ENCODE peak calls at places on chromosomes 3 and 15, in nine cellular contexts. F, M, W, P, N, K, V, A and X are unnamed samples.

GRCh38 chr15:66132251-66132816 is 121.2 kb downstream of the MEGF11 start:
- DNase-seq in F (no peak), W (no peak), N (no peak), V (no peak), M (peak), A (peak), P (no peak), K (no peak), X (no peak)

GRCh38 chr3:168964736-168965135 is 698.8 kb downstream of the MECOM start:
- DNase-seq in W (no peak), M (no peak), A (no peak), V (no peak), P (no peak), K (no peak), N (no peak), F (no peak), X (no peak)

GRCh38 chr3:32403663-32404062 is 12.0 kb downstream of the CMTM7 start:
- DNase-seq in M (no peak), V (no peak), K (no peak), W (no peak), P (no peak), A (no peak), N (no peak), F (no peak), X (peak)

GRCh38 chr3:184952671-184953070 is 140.7 kb downstream of the VPS8 start:
- DNase-seq in V (no peak), M (no peak), N (no peak), K (no peak), W (no peak), F (no peak), A (no peak), P (no peak), X (no peak)

GRCh38 chr15:68425428-68426060 is 6.4 kb downstream of the ITGA11 start:
- DNase-seq in K (no peak), W (no peak), A (no peak), N (no peak), F (no peak), V (no peak), P (no peak), M (no peak), X (no peak)

GRCh38 chr15:76460871-76461270 is 124.3 kb downstream of the ISL2 start:
- DNase-seq in M (no peak), W (no peak), F (no peak), K (no peak), A (no peak), P (no peak), N (no peak), V (peak), X (no peak)

GRCh38 chr15:95442107-95442719 is 888.3 kb upstream of the NR2F2 start:
- DNase-seq in K (no peak), M (no peak), A (no peak), W (no peak), V (no peak), N (no peak), P (no peak), F (no peak), X (no peak)

GRCh38 chr3:12014613-12015012 is 10.4 kb downstream of the SYN2 start:
- DNase-seq in V (no peak), N (no peak), M (no peak), W (no peak), A (no peak), F (no peak), P (no peak), K (no peak), X (no peak)

GRCh38 chr3:126496894-126497850 is 20.4 kb downstream of the UROC1 start:
- DNase-seq in K (no peak), V (no peak), W (no peak), N (no peak), P (no peak), A (no peak), M (no peak), F (no peak), X (no peak)

GRCh38 chr3:48157950-48158376 is 30.3 kb downstream of the CDC25A start:
- DNase-seq in K (peak), W (peak), M (peak), N (peak), A (peak), F (no peak), V (peak), P (peak), X (no peak)

GRCh38 chr15:52238149-52238548 is 47.0 kb upstream of the GNB5 start:
- DNase-seq in M (no peak), K (no peak), W (no peak), V (no peak), P (no peak), N (no peak), A (no peak), F (no peak), X (no peak)

GRCh38 chr3:39435006-39435748 is 28.7 kb downstream of the RPSA start:
- DNase-seq in P (no peak), W (no peak), N (no peak), A (no peak), M (no peak), F (no peak), V (no peak), K (no peak), X (no peak)

GRCh38 chr3:45950686-45951600 is 7.7 kb downstream of the CXCR6 start:
- DNase-seq in W (no peak), P (no peak), F (no peak), M (no peak), K (no peak), V (no peak), A (no peak), N (no peak), X (no peak)

GRCh38 chr3:177484206-177484605 is 286.9 kb upstream of the TBL1XR1 start:
- DNase-seq in N (no peak), A (no peak), F (no peak), M (no peak), W (no peak), K (no peak), P (no peak), V (no peak), X (no peak)

GRCh38 chr3:18422972-18423371 is 2.2 kb downstream of the SATB1 start:
- DNase-seq in P (no peak), F (no peak), W (no peak), V (no peak), A (no peak), N (no peak), M (no peak), K (no peak), X (no peak)

GRCh38 chr3:66198437-66199088 is 22.2 kb upstream of the SLC25A26 start:
- DNase-seq in P (no peak), F (no peak), M (no peak), A (no peak), W (no peak), V (no peak), K (no peak), N (no peak), X (no peak)

GRCh38 chr3:28317438-28318022 is 31.0 kb upstream of the ZCWPW2 start:
- DNase-seq in A (no peak), M (no peak), N (peak), F (no peak), V (no peak), K (no peak), W (peak), P (peak), X (no peak)

GRCh38 chr3:170809975-170810357 is 60.0 kb downstream of the RPL22L1 start:
- DNase-seq in N (no peak), W (no peak), A (no peak), M (no peak), F (no peak), V (no peak), P (no peak), K (no peak), X (no peak)

GRCh38 chr3:11201246-11202024 is 47.1 kb downstream of the HRH1 start:
- DNase-seq in V (no peak), N (no peak), A (no peak), F (no peak), K (no peak), W (no peak), M (peak), P (no peak), X (no peak)

GRCh38 chr3:20503394-20504082 is 317.5 kb upstream of the SGO1 start:
- DNase-seq in N (no peak), W (no peak), K (no peak), P (no peak), A (no peak), F (no peak), M (no peak), V (no peak), X (no peak)

GRCh38 chr15:98126326-98127090 is 166.0 kb downstream of the ARRDC4 start:
- DNase-seq in F (no peak), W (no peak), P (no peak), V (no peak), N (peak), A (no peak), K (no peak), M (no peak), X (no peak)

GRCh38 chr15:81268340-81268739 is 55.6 kb downstream of the STARD5 start:
- DNase-seq in V (no peak), W (no peak), A (no peak), K (no peak), M (no peak), N (no peak), P (no peak), F (no peak), X (no peak)

GRCh38 chr15:75713338-75713895 is 769 bp upstream of the CSPG4 start:
- DNase-seq in W (no peak), N (no peak), P (no peak), F (no peak), A (no peak), K (peak), V (no peak), M (peak), X (no peak)

GRCh38 chr15:53522878-53523455 is 236.5 kb downstream of the WDR72 start:
- DNase-seq in K (no peak), V (no peak), W (no peak), F (peak), M (peak), P (no peak), A (no peak), N (no peak), X (no peak)

GRCh38 chr3:46703013-46703520 is 1.9 kb downstream of the TMIE start:
- DNase-seq in M (no peak), A (peak), N (no peak), P (no peak), W (no peak), F (no peak), V (no peak), K (no peak), X (no peak)

GRCh38 chr3:106425021-106425420 is 556.2 kb upstream of the CBLB start:
- DNase-seq in P (no peak), V (peak), N (no peak), K (no peak), M (no peak), F (no peak), W (no peak), A (no peak), X (no peak)

GRCh38 chr3:146177072-146177936 is 16.3 kb upstream of the PLOD2 start:
- DNase-seq in P (no peak), K (peak), A (peak), N (no peak), V (no peak), W (no peak), M (peak), F (no peak), X (no peak)

GRCh38 chr3:133932009-133932408 is 36.3 kb upstream of the RAB6B start:
- DNase-seq in M (no peak), P (no peak), F (no peak), W (no peak), A (peak), V (no peak), K (no peak), N (no peak), X (no peak)

GRCh38 chr3:26353052-26353451 is 269.5 kb upstream of the LRRC3B start:
- DNase-seq in P (no peak), V (no peak), M (no peak), A (no peak), N (no peak), K (no peak), F (no peak), W (no peak), X (no peak)

GRCh38 chr3:126127452-126127851 is 43.5 kb upstream of the SLC41A3 start:
- DNase-seq in M (peak), K (peak), A (no peak), W (no peak), N (no peak), V (no peak), P (no peak), F (no peak), X (no peak)

GRCh38 chr3:49120096-49120437 is 556 bp downstream of the USP19 start:
- DNase-seq in N (no peak), P (peak), M (no peak), A (no peak), W (no peak), V (no peak), F (no peak), K (no peak), X (no peak)

GRCh38 chr15:76196949-76197315 is 114.3 kb downstream of the ETFA start:
- DNase-seq in F (no peak), N (no peak), W (no peak), V (no peak), P (no peak), K (peak), M (peak), A (peak), X (no peak)

GRCh38 chr15:29638781-29639180 is 183.5 kb downstream of the TJP1 start:
- DNase-seq in N (no peak), M (no peak), V (no peak), F (no peak), A (no peak), P (no peak), W (no peak), K (no peak), X (no peak)

GRCh38 chr3:133937756-133938601 is 42.3 kb upstream of the RAB6B start:
- DNase-seq in W (no peak), F (no peak), K (no peak), N (no peak), A (peak), P (no peak), M (no peak), V (no peak), X (no peak)

GRCh38 chr3:28476194-28476593 is 127.6 kb upstream of the AZI2 start:
- DNase-seq in M (no peak), K (no peak), V (peak), P (peak), A (no peak), F (peak), N (peak), W (peak), X (no peak)

GRCh38 chr3:108125550-108126071 is 34.8 kb upstream of the CD47 start:
- DNase-seq in A (no peak), K (no peak), N (no peak), M (no peak), V (no peak), F (peak), P (no peak), W (no peak), X (peak)

GRCh38 chr3:55491296-55491816 is 4.2 kb upstream of the WNT5A start:
- DNase-seq in K (no peak), F (no peak), M (no peak), A (no peak), W (no peak), V (no peak), N (no peak), P (no peak), X (no peak)